ENCODE peak calls at places on chromosomes 5 and 9, in seven cellular contexts. R is H1, T is H9, K is mesenchymal stem cell, S is neuronal stem cell, J is IMR-90, W is trophoblast cell. Q is an unnamed sample.

GRCh38 chr9:112945620-112946208 is 55.0 kb upstream of the SLC46A2 start:
- DNase-seq in R (peak), T (peak), K (no peak), S (no peak), J (no peak), W (no peak), Q (peak)

GRCh38 chr9:135388530-135388929 is 91.1 kb upstream of the PPP1R26 start:
- DNase-seq in R (no peak), T (no peak), K (no peak), S (no peak), J (no peak), W (no peak), Q (peak)

GRCh38 chr5:72463499-72464052 is 43.6 kb downstream of the ZNF366 start:
- DNase-seq in R (no peak), T (no peak), K (no peak), S (no peak), J (no peak), W (no peak), Q (no peak)

GRCh38 chr5:111755942-111756353 is 1.0 kb downstream of the NREP start:
- DNase-seq in R (no peak), T (no peak), K (peak), S (no peak), J (peak), W (no peak), Q (peak)

GRCh38 chr5:67648201-67648671 is 451.6 kb upstream of the CD180 start:
- DNase-seq in R (no peak), T (no peak), K (no peak), S (no peak), J (no peak), W (no peak), Q (no peak)

GRCh38 chr9:68843239-68843638 is 138.2 kb downstream of the PIP5K1B start:
- DNase-seq in R (no peak), T (no peak), K (no peak), S (no peak), J (no peak), W (no peak), Q (no peak)

GRCh38 chr9:129458663-129459549 is 162.0 kb downstream of the C9orf50 start:
- DNase-seq in R (no peak), T (no peak), K (no peak), S (no peak), J (no peak), W (no peak), Q (peak)

GRCh38 chr9:71816782-71817549 is 48.7 kb upstream of the CEMIP2 start:
- DNase-seq in R (no peak), T (no peak), K (no peak), S (no peak), J (no peak), W (no peak), Q (no peak)

GRCh38 chr9:16364347-16364746 is 506.1 kb downstream of the BNC2 start:
- DNase-seq in R (no peak), T (peak), K (no peak), S (no peak), J (no peak), W (no peak), Q (peak)

GRCh38 chr9:16337322-16338029 is 533.0 kb downstream of the BNC2 start:
- DNase-seq in R (no peak), T (no peak), K (peak), S (no peak), J (peak), W (peak), Q (no peak)

GRCh38 chr5:173631478-173631877 is 15.0 kb upstream of the BOD1 start:
- DNase-seq in R (no peak), T (no peak), K (no peak), S (no peak), J (no peak), W (no peak), Q (no peak)

GRCh38 chr5:80960531-80961375 is 590 bp downstream of the RASGRF2 start:
- DNase-seq in R (no peak), T (peak), K (peak), S (peak), J (peak), W (peak), Q (peak)

GRCh38 chr9:110623462-110624025 is 44.0 kb upstream of the SVEP1 start:
- DNase-seq in R (no peak), T (no peak), K (peak), S (peak), J (peak), W (peak), Q (peak)

GRCh38 chr9:133657120-133657661 is 21.0 kb downstream of the DBH start:
- DNase-seq in R (no peak), T (no peak), K (no peak), S (no peak), J (peak), W (no peak), Q (no peak)

GRCh38 chr5:157548513-157549282 is 26.9 kb downstream of the ADAM19 start:
- DNase-seq in R (no peak), T (no peak), K (peak), S (no peak), J (peak), W (no peak), Q (no peak)

GRCh38 chr9:114001410-114001685 is 76.8 kb downstream of the AMBP start:
- DNase-seq in R (no peak), T (no peak), K (no peak), S (no peak), J (no peak), W (no peak), Q (no peak)

GRCh38 chr9:134621558-134622110 is 20.0 kb upstream of the COL5A1 start:
- DNase-seq in R (no peak), T (peak), K (no peak), S (no peak), J (no peak), W (no peak), Q (no peak)

GRCh38 chr9:114487607-114488300 is 17.5 kb downstream of the WHRN start:
- DNase-seq in R (no peak), T (peak), K (peak), S (peak), J (peak), W (peak), Q (peak)

GRCh38 chr5:108818613-108819272 is 71.0 kb downstream of the FER start:
- DNase-seq in R (no peak), T (no peak), K (peak), S (no peak), J (peak), W (no peak), Q (no peak)

GRCh38 chr5:13653709-13654108 is 290.8 kb downstream of the DNAH5 start:
- DNase-seq in R (no peak), T (no peak), K (no peak), S (no peak), J (no peak), W (no peak), Q (no peak)

GRCh38 chr5:35777358-35778087 is 79.2 kb upstream of the IL7R start:
- DNase-seq in R (no peak), T (peak), K (peak), S (peak), J (peak), W (peak), Q (peak)

GRCh38 chr5:176812269-176813259 is 2.2 kb downstream of the UNC5A start:
- DNase-seq in R (no peak), T (peak), K (peak), S (peak), J (no peak), W (no peak), Q (peak)

GRCh38 chr5:179601871-179602625 is 21.4 kb downstream of the HNRNPH1 start:
- DNase-seq in R (no peak), T (no peak), K (no peak), S (no peak), J (no peak), W (no peak), Q (no peak)

GRCh38 chr9:121636411-121636865 is 15.0 kb upstream of the DAB2IP start:
- DNase-seq in R (no peak), T (no peak), K (peak), S (no peak), J (peak), W (no peak), Q (no peak)

GRCh38 chr5:13831236-13831810 is 113.2 kb downstream of the DNAH5 start:
- DNase-seq in R (no peak), T (no peak), K (peak), S (no peak), J (peak), W (no peak), Q (peak)

GRCh38 chr5:61232490-61232889 is 70.2 kb upstream of the SMIM15 start:
- DNase-seq in R (no peak), T (no peak), K (no peak), S (no peak), J (no peak), W (no peak), Q (no peak)

GRCh38 chr5:173159256-173159655 is 14.9 kb downstream of the BNIP1 start:
- DNase-seq in R (no peak), T (no peak), K (no peak), S (no peak), J (no peak), W (no peak), Q (no peak)

GRCh38 chr5:151675225-151675955 is 11.3 kb downstream of the SPARC start:
- DNase-seq in R (no peak), T (no peak), K (peak), S (no peak), J (peak), W (no peak), Q (peak)

GRCh38 chr5:180343846-180344327 is 9.2 kb downstream of the GFPT2 start:
- DNase-seq in R (no peak), T (no peak), K (peak), S (no peak), J (no peak), W (peak), Q (peak)

GRCh38 chr9:115469826-115470225 is 351.9 kb upstream of the TNC start:
- DNase-seq in R (no peak), T (no peak), K (no peak), S (no peak), J (no peak), W (no peak), Q (no peak)

GRCh38 chr5:115360036-115360685 is 63.7 kb upstream of the CCDC112 start:
- DNase-seq in R (no peak), T (no peak), K (peak), S (no peak), J (peak), W (no peak), Q (peak)

GRCh38 chr9:114343471-114344187 is 14.0 kb downstream of the ORM2 start:
- DNase-seq in R (no peak), T (no peak), K (peak), S (no peak), J (peak), W (peak), Q (no peak)

GRCh38 chr5:143542798-143543144 is 139.3 kb upstream of the NR3C1 start:
- DNase-seq in R (no peak), T (no peak), K (no peak), S (no peak), J (no peak), W (no peak), Q (peak)
- H2AK5ac ChIP-seq in R (no peak), T (no peak), K (peak), S (no peak), J (peak), W (no peak), Q (no peak)

GRCh38 chr5:26278078-26278477 is 760.3 kb downstream of the CDH9 start:
- DNase-seq in R (no peak), T (no peak), K (peak), S (no peak), J (no peak), W (no peak), Q (no peak)

DNA sequence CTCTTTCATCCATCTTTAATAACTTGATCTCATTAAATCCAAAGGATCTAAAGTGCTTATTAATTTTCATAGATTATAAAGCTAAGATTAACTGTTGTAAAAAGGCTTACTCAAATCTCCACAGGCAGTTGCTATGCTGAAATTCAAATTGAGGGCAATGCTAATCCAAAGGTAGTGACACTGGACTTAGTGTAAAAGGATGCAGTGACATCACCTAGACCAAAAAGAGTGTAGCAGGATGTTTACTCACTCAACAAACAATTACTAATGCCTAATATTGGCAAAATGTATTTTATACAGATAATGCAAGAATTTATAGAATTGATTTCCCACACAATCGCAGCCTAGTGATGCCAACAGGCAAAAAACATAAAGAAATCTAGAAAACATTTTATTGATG is 756.2 kb downstream of the CDH9 start:
- DNase-seq in R (no peak), T (no peak), K (no peak), S (no peak), J (no peak), W (no peak), Q (no peak)
- H2AK5ac ChIP-seq in R (no peak), T (no peak), K (no peak), S (no peak), J (no peak), W (no peak), Q (no peak)

GRCh38 chr5:128965638-128966302 is 482 bp downstream of the SLC27A6 start:
- DNase-seq in R (no peak), T (peak), K (no peak), S (no peak), J (no peak), W (no peak), Q (no peak)
- H2AK5ac ChIP-seq in R (no peak), T (no peak), K (no peak), S (no peak), J (no peak), W (no peak), Q (no peak)

GRCh38 chr9:88043647-88044046 is 69.3 kb upstream of the CDK20 start:
- DNase-seq in R (no peak), T (peak), K (no peak), S (no peak), J (no peak), W (no peak), Q (no peak)

GRCh38 chr9:88046542-88046941 is 72.2 kb upstream of the CDK20 start:
- DNase-seq in R (no peak), T (no peak), K (no peak), S (no peak), J (no peak), W (no peak), Q (no peak)

GRCh38 chr9:88044200-88044599 is 69.9 kb upstream of the CDK20 start:
- DNase-seq in R (no peak), T (no peak), K (no peak), S (no peak), J (no peak), W (no peak), Q (peak)

GRCh38 chr9:88049677-88050307 is 75.5 kb upstream of the CDK20 start:
- DNase-seq in R (no peak), T (peak), K (no peak), S (no peak), J (no peak), W (no peak), Q (peak)

DNA sequence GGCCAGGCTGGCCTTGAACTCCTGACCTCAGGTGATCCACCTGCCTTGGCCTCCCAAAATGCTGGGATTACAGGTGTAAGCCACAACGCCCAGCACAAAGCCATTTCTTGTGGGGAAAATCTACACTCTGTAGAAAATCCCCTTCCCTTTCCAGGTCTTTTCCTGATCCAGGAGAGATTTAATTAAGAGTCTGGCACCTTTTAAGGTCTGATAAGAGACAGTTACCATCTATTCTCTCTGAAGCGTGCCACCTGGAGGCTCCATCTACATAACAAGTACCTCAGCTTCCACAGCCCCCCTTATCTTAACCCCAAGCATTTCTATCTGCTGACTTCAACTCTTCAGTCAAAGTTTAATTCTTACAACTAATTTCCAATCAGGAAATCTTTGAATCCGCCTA is 71.4 kb upstream of the CDK20 start:
- DNase-seq in R (peak), T (peak), K (no peak), S (no peak), J (no peak), W (no peak), Q (peak)
- H2AK5ac ChIP-seq in R (no peak), T (no peak), K (no peak), S (no peak), J (no peak), W (no peak), Q (no peak)

GRCh38 chr5:77743181-77743580 is 33.0 kb downstream of the TBCA start:
- DNase-seq in R (no peak), T (no peak), K (no peak), S (no peak), J (peak), W (no peak), Q (no peak)
- H2AK5ac ChIP-seq in R (no peak), T (no peak), K (no peak), S (no peak), J (no peak), W (no peak), Q (no peak)

GRCh38 chr5:112762113-112762810 is 24.6 kb downstream of the APC start:
- DNase-seq in R (no peak), T (no peak), K (no peak), S (no peak), J (peak), W (no peak), Q (no peak)
- H2AK5ac ChIP-seq in R (no peak), T (no peak), K (no peak), S (no peak), J (no peak), W (no peak), Q (no peak)

GRCh38 chr9:104093647-104094533 is at the start of gene SMC2:
- DNase-seq in R (peak), T (peak), K (peak), S (peak), J (peak), W (peak), Q (peak)
- H2AK5ac ChIP-seq in R (no peak), T (no peak), K (no peak), S (no peak), J (no peak), W (no peak), Q (no peak)

DNA sequence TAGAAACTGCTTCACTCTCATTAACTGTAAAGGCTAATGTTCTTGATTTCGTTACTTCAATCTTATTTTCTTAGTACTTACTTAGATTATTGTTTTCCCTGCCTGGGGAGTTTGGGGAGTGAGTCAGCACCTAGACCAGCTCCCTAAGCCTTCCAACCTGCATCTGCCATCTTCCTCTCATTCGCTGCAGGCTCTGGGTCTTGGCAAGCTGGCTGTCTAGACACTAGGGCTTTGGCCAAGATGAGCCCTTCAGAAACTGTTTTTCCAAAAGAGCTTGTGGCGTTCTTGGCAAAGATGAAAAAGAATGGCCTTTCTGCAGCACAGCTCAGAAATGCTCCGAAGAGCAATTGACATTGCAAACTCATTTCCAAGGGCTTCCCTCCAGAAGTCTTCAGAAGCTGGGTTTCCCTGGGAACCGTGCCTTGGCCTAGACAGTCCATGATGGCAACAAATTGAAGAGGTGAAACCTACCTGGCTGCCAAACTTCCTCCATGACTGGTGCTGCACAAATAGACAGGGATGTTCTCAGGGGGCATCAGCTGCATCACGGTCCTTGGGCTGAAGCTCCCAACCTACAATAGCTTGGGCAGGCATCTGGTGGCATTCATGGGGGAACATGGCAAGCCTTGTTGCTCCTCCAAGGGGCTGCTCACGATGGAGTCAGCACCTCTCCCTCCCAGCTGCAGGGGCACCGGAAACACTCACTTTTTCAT is 76.6 kb downstream of the NSUN2 start:
- DNase-seq in R (no peak), T (no peak), K (no peak), S (no peak), J (no peak), W (no peak), Q (no peak)
- H2AK5ac ChIP-seq in R (no peak), T (no peak), K (no peak), S (no peak), J (no peak), W (no peak), Q (no peak)

GRCh38 chr9:124859803-124860581 is 1.8 kb downstream of the RPL35 start:
- DNase-seq in R (no peak), T (no peak), K (no peak), S (no peak), J (no peak), W (no peak), Q (no peak)

GRCh38 chr9:124858330-124859046 is 3.3 kb downstream of the RPL35 start:
- DNase-seq in R (no peak), T (no peak), K (no peak), S (no peak), J (no peak), W (no peak), Q (no peak)

GRCh38 chr9:124863371-124863831 is 1.5 kb downstream of the ARPC5L start:
- DNase-seq in R (no peak), T (no peak), K (no peak), S (no peak), J (no peak), W (no peak), Q (no peak)

GRCh38 chr9:124861342-124862229 is at the start of the genes ARPC5L and RPL35:
- DNase-seq in R (no peak), T (peak), K (peak), S (peak), J (peak), W (peak), Q (peak)

GRCh38 chr9:124860582-124861341 is 995 bp downstream of the RPL35 start:
- DNase-seq in R (no peak), T (no peak), K (no peak), S (no peak), J (no peak), W (no peak), Q (no peak)
- H2AK5ac ChIP-seq in R (peak), T (no peak), K (no peak), S (peak), J (peak), W (peak), Q (peak)

GRCh38 chr9:108861997-108862396 is at the start of gene ACTL7A:
- DNase-seq in R (no peak), T (no peak), K (no peak), S (no peak), J (no peak), W (no peak), Q (no peak)
- H2AK5ac ChIP-seq in R (no peak), T (no peak), K (no peak), S (no peak), J (no peak), W (no peak), Q (no peak)